ENCODE peak calls at places on chromosome 14, in four cellular contexts. One of them, this sample, is unnamed. For H3K9me3, the result is how much of the 10 kb centered on the place peaks cover.

GRCh38 chr14:32808574-32809098 is 130.0 kb upstream of the NPAS3 start:
- DNase-seq in tibial artery: no peak
- DNase-seq in tibial nerve: no peak
- DNase-seq in CD4-positive, CD25-positive, alpha-beta regulatory T cell: no peak
- DNase-seq in this sample: no peak

GRCh38 chr14:92513966-92514843 is 624 bp downstream of the RIN3 start:
- DNase-seq in tibial artery: no peak
- DNase-seq in CD4-positive, CD25-positive, alpha-beta regulatory T cell: no peak
- DNase-seq in tibial nerve: no peak
- DNase-seq in this sample: no peak

GRCh38 chr14:29518335-29518734 is 409.3 kb downstream of the PRKD1 start:
- DNase-seq in CD4-positive, CD25-positive, alpha-beta regulatory T cell: no peak
- DNase-seq in tibial nerve: no peak
- DNase-seq in tibial artery: no peak
- DNase-seq in this sample: no peak

GRCh38 chr14:87994974-87995373 is 2.0 kb upstream of the GALC start:
- DNase-seq in tibial artery: no peak
- DNase-seq in tibial nerve: no peak
- DNase-seq in CD4-positive, CD25-positive, alpha-beta regulatory T cell: no peak
- DNase-seq in this sample: no peak

GRCh38 chr14:71536015-71536535 is 396.2 kb upstream of the RGS6 start:
- DNase-seq in tibial artery: no peak
- DNase-seq in tibial nerve: no peak
- DNase-seq in CD4-positive, CD25-positive, alpha-beta regulatory T cell: no peak
- DNase-seq in this sample: no peak

GRCh38 chr14:29601559-29602109 is 326.0 kb downstream of the PRKD1 start:
- DNase-seq in tibial artery: no peak
- DNase-seq in tibial nerve: no peak
- DNase-seq in CD4-positive, CD25-positive, alpha-beta regulatory T cell: no peak
- DNase-seq in this sample: no peak

GRCh38 chr14:101126376-101127130 is 223.0 kb upstream of the RTL1 start:
- DNase-seq in CD4-positive, CD25-positive, alpha-beta regulatory T cell: no peak
- DNase-seq in tibial artery: no peak
- DNase-seq in tibial nerve: no peak
- DNase-seq in this sample: peak

GRCh38 chr14:56846970-56847928 is 37.0 kb upstream of the OTX2 start:
- DNase-seq in CD4-positive, CD25-positive, alpha-beta regulatory T cell: no peak
- DNase-seq in tibial artery: no peak
- DNase-seq in tibial nerve: no peak
- DNase-seq in this sample: no peak

GRCh38 chr14:52067873-52068740 is 752 bp downstream of the NID2 start:
- DNase-seq in tibial artery: no peak
- DNase-seq in tibial nerve: no peak
- DNase-seq in CD4-positive, CD25-positive, alpha-beta regulatory T cell: no peak
- DNase-seq in this sample: no peak

GRCh38 chr14:30445852-30446251 is 113.1 kb upstream of the G2E3 start:
- DNase-seq in tibial nerve: no peak
- DNase-seq in CD4-positive, CD25-positive, alpha-beta regulatory T cell: no peak
- DNase-seq in tibial artery: no peak
- DNase-seq in this sample: no peak

GRCh38 chr14:45085004-45085403 is 1.1 kb downstream of the PRPF39 start:
- DNase-seq in CD4-positive, CD25-positive, alpha-beta regulatory T cell: no peak
- DNase-seq in tibial artery: no peak
- DNase-seq in tibial nerve: no peak
- DNase-seq in this sample: no peak

GRCh38 chr14:24072436-24072835 is 1.1 kb downstream of the CPNE6 start:
- DNase-seq in tibial nerve: no peak
- DNase-seq in CD4-positive, CD25-positive, alpha-beta regulatory T cell: no peak
- DNase-seq in tibial artery: no peak
- DNase-seq in this sample: no peak

DNA sequence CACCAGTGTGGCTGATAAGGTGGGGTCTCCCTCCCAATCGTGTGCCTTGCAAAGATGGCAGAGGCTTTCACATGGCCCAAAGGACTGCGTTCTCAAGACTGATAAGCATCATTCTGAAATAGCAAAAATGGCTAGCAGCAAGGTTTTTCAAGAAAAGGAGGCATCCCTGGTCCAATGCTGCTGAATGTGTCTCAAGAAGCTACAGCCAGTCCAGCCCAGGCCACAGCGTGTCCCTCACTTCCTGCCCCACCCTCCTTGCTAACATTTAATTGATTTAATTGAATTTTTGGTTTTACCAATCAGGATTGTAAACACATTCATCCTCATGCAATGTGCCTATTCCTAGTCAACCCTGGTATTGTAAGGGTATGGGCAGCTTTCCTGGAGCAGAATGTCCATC is 55.9 kb downstream of the C14orf132 start:
- DNase-seq in CD4-positive, CD25-positive, alpha-beta regulatory T cell: no peak
- DNase-seq in tibial artery: peak
- DNase-seq in tibial nerve: no peak
- DNase-seq in this sample: no peak
- H3K4me3 ChIP-seq in CD4-positive, CD25-positive, alpha-beta regulatory T cell: no peak
- H3K4me3 ChIP-seq in tibial artery: no peak
- H3K4me3 ChIP-seq in tibial nerve: no peak
- H3K4me3 ChIP-seq in this sample: no peak

GRCh38 chr14:93811611-93812010 is 23.3 kb upstream of the PRIMA1 start:
- DNase-seq in CD4-positive, CD25-positive, alpha-beta regulatory T cell: no peak
- DNase-seq in tibial artery: no peak
- DNase-seq in tibial nerve: no peak
- DNase-seq in this sample: no peak
- H3K9me3 ChIP-seq in CD4-positive, CD25-positive, alpha-beta regulatory T cell: under half
- H3K9me3 ChIP-seq in tibial artery: under half
- H3K9me3 ChIP-seq in tibial nerve: half or more
- H3K9me3 ChIP-seq in this sample: under half

DNA sequence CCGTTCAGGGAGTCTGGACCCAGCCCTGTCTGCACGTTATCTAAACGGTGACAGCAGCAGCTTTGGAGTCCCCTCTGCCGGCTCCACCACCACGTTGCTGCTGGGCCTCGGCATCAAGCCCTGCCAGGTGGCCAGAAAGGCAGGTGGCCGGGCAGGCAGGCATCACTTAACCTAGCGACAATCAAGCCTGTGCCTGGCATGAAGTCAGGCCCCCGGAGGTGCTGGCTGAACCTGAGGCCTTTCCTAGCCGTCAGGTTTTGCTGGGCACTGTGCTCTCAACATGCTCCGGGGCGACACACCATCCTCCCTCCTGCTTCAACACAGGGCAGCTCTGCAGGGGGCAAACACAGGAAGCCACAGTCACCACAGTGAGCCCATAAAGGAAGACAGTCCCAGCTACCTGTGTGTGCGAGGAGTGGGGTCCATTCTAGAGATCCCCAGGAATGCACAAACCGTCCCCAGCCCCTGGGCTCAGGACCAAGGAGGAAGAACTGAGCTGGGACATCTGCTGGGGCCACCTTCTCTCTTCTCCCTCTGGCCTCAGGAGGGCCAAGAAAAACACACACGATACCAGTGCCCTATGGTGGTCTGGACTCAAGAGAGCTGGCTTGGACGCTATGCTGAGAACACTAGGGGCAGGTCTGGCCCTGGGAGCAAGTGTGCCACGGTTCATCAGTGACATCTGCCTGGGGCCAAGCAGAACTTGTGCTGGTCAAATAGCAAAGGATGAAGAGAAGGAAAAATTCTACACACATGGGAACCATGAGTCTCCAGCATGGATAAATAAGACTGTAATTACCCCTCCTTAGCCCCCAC is 44.7 kb downstream of the CCDC88C start:
- DNase-seq in CD4-positive, CD25-positive, alpha-beta regulatory T cell: peak
- DNase-seq in tibial artery: no peak
- DNase-seq in tibial nerve: no peak
- DNase-seq in this sample: no peak
- H3K27ac ChIP-seq in CD4-positive, CD25-positive, alpha-beta regulatory T cell: peak
- H3K27ac ChIP-seq in tibial artery: no peak
- H3K27ac ChIP-seq in tibial nerve: no peak
- H3K27ac ChIP-seq in this sample: no peak

GRCh38 chr14:105489607-105490317 is 1.3 kb upstream of the TEDC1 start:
- DNase-seq in tibial nerve: peak
- DNase-seq in tibial artery: peak
- DNase-seq in CD4-positive, CD25-positive, alpha-beta regulatory T cell: peak
- DNase-seq in this sample: peak

GRCh38 chr14:105487986-105488777 is 1.5 kb downstream of the CRIP1 start:
- DNase-seq in CD4-positive, CD25-positive, alpha-beta regulatory T cell: no peak
- DNase-seq in tibial nerve: no peak
- DNase-seq in tibial artery: no peak
- DNase-seq in this sample: no peak

GRCh38 chr14:105487449-105487985 is 831 bp downstream of the CRIP1 start:
- DNase-seq in CD4-positive, CD25-positive, alpha-beta regulatory T cell: peak
- DNase-seq in tibial nerve: no peak
- DNase-seq in tibial artery: peak
- DNase-seq in this sample: no peak

GRCh38 chr14:105490318-105490571 is 801 bp upstream of the TEDC1 start:
- DNase-seq in CD4-positive, CD25-positive, alpha-beta regulatory T cell: no peak
- DNase-seq in tibial artery: no peak
- DNase-seq in tibial nerve: no peak
- DNase-seq in this sample: no peak

DNA sequence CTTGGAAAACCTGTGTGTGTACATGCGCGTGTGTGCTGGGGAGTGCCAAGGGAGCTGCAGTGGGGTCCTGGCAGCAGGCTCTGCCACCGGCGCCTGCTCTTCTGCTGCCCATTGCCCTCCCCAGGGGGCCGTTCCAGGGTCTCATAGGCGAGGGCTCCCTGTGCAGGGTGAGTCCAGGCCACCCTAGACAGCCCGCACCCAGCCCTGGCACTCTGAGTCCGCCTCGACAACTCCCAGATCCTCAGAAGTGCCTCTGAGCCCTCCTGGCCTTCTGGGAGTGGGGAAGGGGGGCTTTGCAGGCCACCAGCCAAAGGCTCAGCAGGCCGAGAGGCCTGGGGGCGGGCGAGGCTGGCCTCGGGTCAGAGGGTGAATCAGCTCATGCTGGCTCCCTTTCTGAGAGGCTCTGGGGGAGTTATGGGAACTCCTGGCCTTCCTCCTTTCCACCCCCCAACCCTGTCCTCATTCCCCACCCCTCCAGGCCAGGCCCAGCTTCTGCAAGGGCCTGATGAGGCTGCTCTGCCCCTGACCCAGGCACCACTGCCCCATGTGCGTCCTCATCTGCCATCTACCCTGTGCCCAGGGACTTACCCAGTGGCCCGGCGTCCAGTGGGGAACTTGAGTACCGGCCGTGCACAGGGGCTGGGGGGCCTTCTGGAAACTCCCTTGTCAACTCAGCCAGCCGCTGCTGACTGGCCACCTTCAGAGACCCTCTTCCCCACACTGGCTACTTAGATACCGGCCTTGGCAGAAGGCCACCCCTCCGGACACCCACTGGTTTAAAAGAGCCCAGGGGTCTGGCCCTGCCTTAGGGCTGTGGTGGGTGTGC is 2.1 kb upstream of the TEDC1 start:
- DNase-seq in tibial nerve: no peak
- DNase-seq in tibial artery: no peak
- DNase-seq in CD4-positive, CD25-positive, alpha-beta regulatory T cell: no peak
- DNase-seq in this sample: no peak
- H3K4me3 ChIP-seq in tibial nerve: peak
- H3K4me3 ChIP-seq in tibial artery: peak
- H3K4me3 ChIP-seq in CD4-positive, CD25-positive, alpha-beta regulatory T cell: peak
- H3K4me3 ChIP-seq in this sample: no peak

DNA sequence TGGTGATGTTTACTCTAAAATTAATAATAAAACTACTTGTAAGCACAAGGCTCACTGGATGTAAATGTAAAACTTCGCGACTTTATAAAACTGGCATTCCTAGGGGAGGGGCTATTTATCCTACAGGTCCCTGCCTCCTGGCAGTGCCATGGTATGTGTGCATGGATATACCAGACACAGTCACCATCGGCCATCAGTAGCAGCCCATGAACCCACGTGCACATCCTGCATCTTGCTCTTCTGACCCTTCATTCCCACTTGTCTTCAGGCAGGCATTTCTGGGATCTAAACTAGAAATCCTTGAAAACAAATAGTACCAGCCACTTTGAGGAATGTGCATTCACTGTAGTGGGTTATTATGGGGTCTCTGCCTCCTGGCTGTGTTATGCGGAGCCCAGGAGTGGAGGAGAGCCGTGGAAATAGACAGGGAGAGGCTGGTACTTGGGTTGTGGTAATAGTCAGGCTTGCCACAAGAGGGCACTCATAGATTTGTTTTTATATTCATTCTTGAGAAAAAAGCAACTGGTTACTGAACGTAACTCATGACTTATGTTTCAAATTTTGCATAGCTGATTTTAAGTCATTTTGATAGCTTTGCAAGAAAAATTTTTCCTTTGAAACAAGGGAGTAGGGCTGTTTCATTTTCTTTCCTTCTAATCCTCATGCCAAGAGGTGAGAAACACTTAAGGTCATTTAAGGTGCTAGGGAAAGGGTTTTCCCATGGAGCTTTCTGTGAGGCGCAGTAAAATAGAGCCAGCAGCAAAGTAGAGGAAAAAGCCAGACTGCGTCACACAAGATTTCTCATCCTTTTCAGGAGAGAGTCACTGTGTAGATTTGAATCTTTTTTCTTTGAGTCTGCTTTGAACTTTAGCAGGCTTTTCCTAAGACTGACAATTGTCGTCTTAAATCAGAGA is 17.4 kb upstream of the GALNT16 start:
- DNase-seq in tibial nerve: peak
- DNase-seq in CD4-positive, CD25-positive, alpha-beta regulatory T cell: peak
- DNase-seq in tibial artery: peak
- DNase-seq in this sample: peak
- H3K9me3 ChIP-seq in tibial nerve: under half
- H3K9me3 ChIP-seq in CD4-positive, CD25-positive, alpha-beta regulatory T cell: under half
- H3K9me3 ChIP-seq in tibial artery: under half
- H3K9me3 ChIP-seq in this sample: under half

GRCh38 chr14:91395466-91395865 is 22.2 kb downstream of the CCDC88C start:
- DNase-seq in tibial artery: no peak
- DNase-seq in tibial nerve: no peak
- DNase-seq in CD4-positive, CD25-positive, alpha-beta regulatory T cell: no peak
- DNase-seq in this sample: no peak
- H3K27ac ChIP-seq in tibial artery: no peak
- H3K27ac ChIP-seq in tibial nerve: no peak
- H3K27ac ChIP-seq in CD4-positive, CD25-positive, alpha-beta regulatory T cell: peak
- H3K27ac ChIP-seq in this sample: no peak

GRCh38 chr14:105862581-105863239 is 336.3 kb downstream of the TMEM121 start:
- DNase-seq in tibial artery: no peak
- DNase-seq in CD4-positive, CD25-positive, alpha-beta regulatory T cell: no peak
- DNase-seq in tibial nerve: no peak
- DNase-seq in this sample: no peak
- H3K4me3 ChIP-seq in tibial artery: no peak
- H3K4me3 ChIP-seq in CD4-positive, CD25-positive, alpha-beta regulatory T cell: no peak
- H3K4me3 ChIP-seq in tibial nerve: no peak
- H3K4me3 ChIP-seq in this sample: no peak

GRCh38 chr14:82595466-82595865 is 1061.8 kb upstream of the SEL1L start:
- DNase-seq in tibial nerve: no peak
- DNase-seq in CD4-positive, CD25-positive, alpha-beta regulatory T cell: no peak
- DNase-seq in tibial artery: no peak
- DNase-seq in this sample: no peak
- H3K9me3 ChIP-seq in tibial nerve: under half
- H3K9me3 ChIP-seq in CD4-positive, CD25-positive, alpha-beta regulatory T cell: under half
- H3K9me3 ChIP-seq in tibial artery: under half
- H3K9me3 ChIP-seq in this sample: under half